ENCODE peak calls at places on chromosomes 3 and 15, in four cellular contexts. N is CD8-positive, alpha-beta T cell; K is EH; J is transverse colon. U is an unnamed sample.

GRCh38 chr3:159923961-159924360 is 64.7 kb upstream of the IL12A start:
- DNase-seq in N (no peak), J (no peak), K (peak; percentile 57), U (no peak)

GRCh38 chr3:6770376-6770648 is 90.6 kb upstream of the GRM7 start:
- DNase-seq in J (no peak), K (no peak), N (no peak), U (no peak)

GRCh38 chr3:136547293-136547692 is 204.9 kb downstream of the STAG1 start:
- DNase-seq in J (no peak), K (peak; percentile 67), N (no peak), U (no peak)

GRCh38 chr15:64837502-64837901 is 4.2 kb upstream of the PLEKHO2 start:
- DNase-seq in J (no peak), K (no peak), N (no peak), U (no peak)

GRCh38 chr3:184176377-184177330 is 2.0 kb downstream of the AP2M1 start:
- DNase-seq in J (peak; percentile 51), N (no peak), K (peak; percentile 99), U (no peak)

GRCh38 chr3:98532275-98532637 is 478 bp downstream of the GPR15 start:
- DNase-seq in N (no peak), J (no peak), K (no peak), U (no peak)

GRCh38 chr15:99335508-99335907 is 84.2 kb downstream of the LRRC28 start:
- DNase-seq in J (no peak), K (no peak), N (no peak), U (no peak)

GRCh38 chr3:33174711-33175409 is 43.8 kb downstream of the SUSD5 start:
- DNase-seq in J (no peak), K (no peak), N (no peak), U (no peak)

GRCh38 chr3:126415661-126416591 is 21.2 kb downstream of the CFAP100 start:
- DNase-seq in N (no peak), J (no peak), K (no peak), U (no peak)

GRCh38 chr3:127566801-127567200 is 23.7 kb downstream of the TPRA1 start:
- DNase-seq in J (no peak), K (no peak), N (no peak), U (no peak)

GRCh38 chr3:194971009-194971408 is 285.3 kb downstream of the FAM43A start:
- DNase-seq in J (no peak), K (no peak), N (no peak), U (no peak)

GRCh38 chr3:178901204-178901603 is 170.4 kb downstream of the ZMAT3 start:
- DNase-seq in N (no peak), K (no peak), J (no peak), U (no peak)

GRCh38 chr3:19632099-19633074 is 301.6 kb downstream of the EFHB start:
- DNase-seq in K (no peak), J (no peak), N (no peak), U (no peak)

GRCh38 chr15:73851679-73852078 is 21.7 kb upstream of the TBC1D21 start:
- DNase-seq in K (peak; percentile 68), N (peak; percentile 15), J (peak; percentile 12), U (no peak)

GRCh38 chr3:143727391-143727790 is 120.9 kb downstream of the SLC9A9 start:
- DNase-seq in N (no peak), K (no peak), J (no peak), U (no peak)

GRCh38 chr3:46860381-46861292 is 2.6 kb downstream of the MYL3 start:
- DNase-seq in K (no peak), J (no peak), N (no peak), U (no peak)

GRCh38 chr3:40593351-40593750 is 68.6 kb downstream of the ZNF621 start:
- DNase-seq in J (no peak), N (no peak), K (peak; percentile 46), U (no peak)

U was measured in cortex of kidney.